ENCODE peak calls at places on chromosomes 11 and 22, in nine cellular contexts. V is AG04449, Z is adrenal gland, F is tibial artery, Y is A549, A is spleen, T is choroid plexus epithelial cell, N is H7, Q is stomach. U is an unnamed sample.

GRCh38 chr11:60125962-60126585 is 37.6 kb downstream of the MS4A2 start:
- DNase-seq in V (no peak), Z (no peak), F (no peak), Y (no peak), A (no peak), T (no peak), N (no peak), Q (no peak), U (peak)

GRCh38 chr22:46799626-46800025 is 37.2 kb downstream of the TBC1D22A start:
- DNase-seq in V (no peak), Z (no peak), F (no peak), Y (no peak), A (no peak), T (no peak), N (no peak), Q (no peak), U (no peak)

GRCh38 chr22:43230571-43230970 is 43.6 kb upstream of the TTLL12 start:
- DNase-seq in V (no peak), Z (no peak), F (no peak), Y (no peak), A (no peak), T (no peak), N (no peak), Q (no peak), U (no peak)

GRCh38 chr11:1908579-1908978 is 10.9 kb upstream of the TNNT3 start:
- DNase-seq in V (no peak), Z (no peak), F (no peak), Y (no peak), A (no peak), T (peak), N (peak), Q (no peak), U (peak)

GRCh38 chr22:47781024-47781423 is 1018.6 kb downstream of the TBC1D22A start:
- DNase-seq in V (no peak), Z (no peak), F (no peak), Y (no peak), A (no peak), T (no peak), N (no peak), Q (no peak), U (no peak)

GRCh38 chr11:103051986-103052385 is 40.0 kb downstream of the DCUN1D5 start:
- DNase-seq in V (peak), Z (no peak), F (no peak), Y (no peak), A (no peak), T (peak), N (no peak), Q (no peak), U (no peak)

GRCh38 chr11:120547871-120548681 is 36.5 kb downstream of the GRIK4 start:
- DNase-seq in V (peak), Z (peak), F (peak), Y (peak), A (peak), T (peak), N (no peak), Q (peak), U (peak)

GRCh38 chr11:123188508-123189165 is 6.4 kb downstream of the CLMP start:
- DNase-seq in V (no peak), Z (no peak), F (no peak), Y (no peak), A (no peak), T (peak), N (peak), Q (no peak), U (peak)

GRCh38 chr11:12692238-12693074 is 18.2 kb downstream of the TEAD1 start:
- DNase-seq in V (peak), Z (peak), F (peak), Y (peak), A (no peak), T (peak), N (no peak), Q (peak), U (peak)

GRCh38 chr11:26073646-26074045 is 258.3 kb upstream of the ANO3 start:
- DNase-seq in V (no peak), Z (no peak), F (no peak), Y (no peak), A (no peak), T (no peak), N (no peak), Q (no peak), U (no peak)

GRCh38 chr22:46083383-46084350 is 66.7 kb upstream of the PPARA start:
- DNase-seq in V (no peak), Z (no peak), F (peak), Y (no peak), A (peak), T (no peak), N (no peak), Q (peak), U (no peak)

GRCh38 chr22:38238519-38239051 is 34.2 kb downstream of the TMEM184B start:
- DNase-seq in V (peak), Z (peak), F (no peak), Y (no peak), A (no peak), T (no peak), N (no peak), Q (no peak), U (no peak)

GRCh38 chr22:30221121-30221992 is 25.2 kb downstream of the LIF start:
- DNase-seq in V (no peak), Z (no peak), F (no peak), Y (no peak), A (peak), T (no peak), N (no peak), Q (no peak), U (no peak)

GRCh38 chr22:39244496-39245129 is at the start of gene PDGFB:
- DNase-seq in V (no peak), Z (no peak), F (peak), Y (peak), A (no peak), T (no peak), N (peak), Q (peak), U (peak)

GRCh38 chr11:75350743-75351540 is 519 bp downstream of the ARRB1 start:
- DNase-seq in V (no peak), Z (peak), F (peak), Y (no peak), A (peak), T (no peak), N (peak), Q (peak), U (peak)

GRCh38 chr11:133021503-133021902 is 510.8 kb downstream of the OPCML start:
- DNase-seq in V (no peak), Z (no peak), F (no peak), Y (no peak), A (no peak), T (no peak), N (no peak), Q (no peak), U (no peak)

GRCh38 chr11:74838188-74838587 is 89.5 kb downstream of the RNF169 start:
- DNase-seq in V (no peak), Z (no peak), F (no peak), Y (no peak), A (no peak), T (no peak), N (no peak), Q (no peak), U (no peak)

DNA sequence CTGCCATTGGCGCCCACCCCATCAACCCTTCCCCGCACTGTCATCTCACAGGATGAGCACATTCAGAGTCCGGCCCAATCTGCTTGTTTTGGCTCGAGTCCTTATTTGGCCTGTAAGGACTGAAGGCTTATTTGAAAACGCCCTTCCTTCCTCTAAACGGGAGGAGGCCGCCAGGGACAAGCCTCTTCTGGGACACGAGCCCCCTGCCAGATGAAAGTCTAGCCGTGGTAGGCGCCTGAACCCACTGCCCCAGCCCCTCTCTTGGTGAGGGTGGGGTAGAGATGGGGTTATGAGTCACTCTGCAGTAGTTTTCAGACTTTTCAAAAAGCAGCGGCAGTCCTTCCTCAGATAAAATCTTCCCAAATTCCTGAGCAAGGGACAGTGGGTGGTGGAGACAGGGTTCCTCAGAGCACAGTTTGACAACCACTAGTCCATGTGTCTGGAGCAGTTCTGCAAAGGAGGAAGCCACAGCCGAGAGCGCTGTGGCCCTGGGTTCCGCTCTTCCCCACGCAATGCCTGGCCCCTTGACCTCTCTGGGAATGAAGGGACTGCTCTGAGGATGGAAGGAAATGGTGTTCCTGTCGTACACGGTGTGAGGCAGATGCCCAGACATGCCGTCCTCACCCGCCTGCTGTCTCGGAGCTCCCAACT is 57.0 kb downstream of the MYH9 start:
- DNase-seq in V (no peak), Z (no peak), F (no peak), Y (no peak), A (peak), T (peak), N (no peak), Q (no peak), U (peak)
- H3K4me3 ChIP-seq in V (no peak), Z (no peak), F (no peak), Y (no peak), A (no peak), T (no peak), N (no peak), Q (peak), U (no peak)

GRCh38 chr11:62025429-62026105 is 58.1 kb upstream of the FTH1 start:
- DNase-seq in V (peak), Z (peak), F (peak), Y (peak), A (peak), T (peak), N (no peak), Q (peak), U (peak)
- H3K4me3 ChIP-seq in V (no peak), Z (no peak), F (no peak), Y (peak), A (no peak), T (peak), N (no peak), Q (peak), U (no peak)

DNA sequence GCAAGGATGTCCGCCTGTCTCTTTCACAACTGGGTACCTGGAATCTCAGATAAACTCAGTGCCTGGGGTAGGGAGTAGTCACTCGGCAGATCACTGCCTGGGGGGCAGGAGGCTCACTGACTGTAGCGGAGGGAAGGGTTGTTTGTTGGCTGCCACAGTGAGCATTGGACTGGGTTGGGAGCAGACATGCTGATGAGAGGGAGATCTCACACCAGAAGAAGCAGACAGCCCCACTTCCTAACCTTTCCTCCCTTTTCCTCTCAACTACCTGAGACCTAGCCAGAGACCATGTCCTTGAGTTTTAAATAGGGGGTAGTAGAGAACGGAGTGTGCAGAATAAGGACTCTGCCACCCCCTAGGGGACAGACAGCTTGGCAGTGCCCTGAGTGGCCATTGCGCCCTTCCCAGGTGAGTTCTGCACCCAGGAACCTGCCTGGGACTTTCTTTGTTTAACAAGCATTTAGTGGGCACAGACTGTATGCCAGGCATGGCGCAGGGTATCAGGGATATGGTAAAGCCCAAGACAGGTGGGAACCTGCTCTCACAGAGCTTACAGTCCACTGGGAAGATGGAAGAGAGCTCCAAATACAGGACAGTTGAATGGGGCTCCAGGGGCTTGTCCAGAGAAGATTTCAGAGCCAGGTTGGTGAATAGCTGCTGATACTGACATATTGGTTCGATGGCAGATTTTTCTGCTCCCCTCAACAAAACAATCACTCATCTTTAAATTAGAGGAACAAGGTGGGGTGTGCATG is 115.7 kb upstream of the NNMT start:
- DNase-seq in V (no peak), Z (no peak), F (no peak), Y (peak), A (no peak), T (peak), N (peak), Q (peak), U (peak)
- H3K4me3 ChIP-seq in V (no peak), Z (no peak), F (peak), Y (no peak), A (peak), T (peak), N (no peak), Q (peak), U (no peak)

GRCh38 chr11:71124127-71124526 is 128.2 kb downstream of the SHANK2 start:
- DNase-seq in V (no peak), Z (no peak), F (no peak), Y (no peak), A (no peak), T (no peak), N (no peak), Q (no peak), U (no peak)
- H3K4me3 ChIP-seq in V (no peak), Z (no peak), F (no peak), Y (no peak), A (no peak), T (no peak), N (no peak), Q (no peak), U (no peak)

DNA sequence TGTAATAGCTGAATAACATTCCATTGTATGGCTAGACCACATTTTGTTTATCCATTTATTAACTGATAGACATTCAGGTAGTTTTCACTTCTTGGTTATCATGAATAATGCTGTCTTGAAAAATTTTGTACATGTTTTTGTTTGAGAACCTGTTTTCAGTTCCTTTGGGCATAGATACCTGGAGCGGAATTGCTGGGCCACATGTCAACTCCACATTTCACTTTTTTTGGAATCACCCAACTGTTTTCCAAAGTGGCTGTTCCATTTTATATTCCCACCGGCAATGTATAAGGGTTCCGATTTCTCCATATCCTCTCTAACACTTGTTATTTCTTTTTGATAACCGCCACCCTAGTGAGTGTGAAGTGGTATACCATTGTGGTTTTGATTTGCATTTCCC is 184.3 kb downstream of the LARGE1 start:
- DNase-seq in V (no peak), Z (no peak), F (no peak), Y (no peak), A (no peak), T (no peak), N (no peak), Q (no peak), U (no peak)
- H3K4me3 ChIP-seq in V (no peak), Z (no peak), F (no peak), Y (no peak), A (no peak), T (no peak), N (no peak), Q (no peak), U (no peak)

GRCh38 chr11:88739524-88739923 is 326.3 kb downstream of the GRM5 start:
- DNase-seq in V (no peak), Z (no peak), F (no peak), Y (no peak), A (no peak), T (no peak), N (no peak), Q (no peak), U (no peak)
- H3K4me3 ChIP-seq in V (no peak), Z (no peak), F (no peak), Y (no peak), A (no peak), T (no peak), N (no peak), Q (no peak), U (no peak)

GRCh38 chr11:64023731-64024710 is 11.7 kb upstream of the FLRT1 start:
- DNase-seq in V (no peak), Z (no peak), F (no peak), Y (no peak), A (no peak), T (no peak), N (no peak), Q (no peak), U (no peak)
- H3K4me3 ChIP-seq in V (no peak), Z (no peak), F (no peak), Y (no peak), A (no peak), T (no peak), N (no peak), Q (no peak), U (no peak)

GRCh38 chr11:14356342-14356741 is 2.6 kb downstream of the RRAS2 start:
- DNase-seq in V (no peak), Z (no peak), F (no peak), Y (no peak), A (no peak), T (no peak), N (no peak), Q (no peak), U (no peak)
- H3K4me3 ChIP-seq in V (no peak), Z (no peak), F (no peak), Y (no peak), A (no peak), T (no peak), N (no peak), Q (no peak), U (no peak)

DNA sequence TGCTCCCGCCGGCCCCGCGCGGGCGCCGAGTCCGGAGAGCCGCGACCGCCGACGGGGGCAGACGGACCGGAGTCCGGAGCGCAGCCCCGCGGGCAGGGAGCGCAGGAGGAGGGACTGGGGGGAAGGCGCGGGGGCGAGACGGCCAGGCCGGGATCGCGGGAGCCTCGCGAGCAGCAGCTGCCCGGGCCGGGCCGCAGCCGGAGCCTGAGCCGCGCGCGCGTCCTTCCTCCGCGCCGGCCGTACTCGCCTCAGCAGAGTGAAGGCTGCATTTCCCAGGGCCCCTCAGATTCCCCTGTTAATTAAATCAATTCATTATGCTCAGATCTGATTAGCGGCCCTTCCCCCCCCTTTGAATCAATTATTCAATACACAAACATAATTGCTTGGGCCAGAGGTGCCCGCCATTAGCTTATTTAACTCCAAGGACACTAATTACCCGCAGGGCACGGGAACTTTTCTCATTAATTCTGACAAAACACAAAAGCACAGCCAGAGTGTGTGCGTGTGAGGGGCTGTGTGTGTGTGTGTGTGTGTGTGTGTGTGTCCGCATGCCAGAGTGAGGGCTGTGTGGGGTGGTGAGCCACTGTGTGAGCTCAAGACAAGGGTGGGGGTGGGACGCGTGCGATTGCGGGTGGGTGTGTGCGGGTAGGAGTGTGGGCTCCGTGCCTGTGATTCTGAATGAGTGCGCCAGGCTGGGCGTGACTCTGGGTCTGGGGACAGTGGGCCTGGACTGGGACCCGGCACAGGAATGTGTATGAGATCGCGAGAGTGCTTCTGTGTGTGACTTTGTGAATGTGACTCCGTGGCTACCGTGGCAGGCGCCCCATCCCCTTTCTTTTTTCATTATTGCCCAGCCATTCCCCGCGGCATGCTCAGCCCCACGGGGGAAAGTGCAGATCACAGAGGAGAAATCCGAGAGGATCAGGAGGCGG is 5.1 kb upstream of the LMO1 start:
- DNase-seq in V (no peak), Z (no peak), F (no peak), Y (no peak), A (peak), T (no peak), N (peak), Q (no peak), U (no peak)
- H3K4me3 ChIP-seq in V (peak), Z (no peak), F (peak), Y (peak), A (peak), T (no peak), N (peak), Q (peak), U (peak)